ENCODE peak calls at places on chromosomes 2 and 18, in seven cellular contexts. L is GM23248, S is HCT116, V is SK-N-SH, H is PC-3, F is OCI-LY7, B is neural progenitor cell. G is an unnamed sample.

GRCh38 chr2:80610108-80610507 is 305.6 kb upstream of the LRRTM1 start:
- DNase-seq in L (no peak), S (no peak), V (no peak), H (no peak), F (no peak), B (no peak), G (no peak)

GRCh38 chr2:62817995-62818713 is 112.6 kb downstream of the EHBP1 start:
- DNase-seq in L (peak), S (no peak), V (no peak), H (peak), F (no peak), B (no peak), G (no peak)

GRCh38 chr2:4715065-4715464 is 977.1 kb upstream of the SOX11 start:
- DNase-seq in L (no peak), S (no peak), V (no peak), H (no peak), F (peak), B (peak), G (peak)

GRCh38 chr2:46858697-46859080 is 56.9 kb downstream of the MCFD2 start:
- DNase-seq in L (peak), S (no peak), V (no peak), H (no peak), F (no peak), B (no peak), G (no peak)

GRCh38 chr2:234973008-234973407 is 21.2 kb downstream of the SH3BP4 start:
- DNase-seq in L (peak), S (no peak), V (no peak), H (no peak), F (no peak), B (no peak), G (no peak)

GRCh38 chr2:138037090-138037489 is 72.8 kb downstream of the HNMT start:
- DNase-seq in L (no peak), S (no peak), V (peak), H (no peak), F (no peak), B (no peak), G (no peak)

GRCh38 chr2:168246483-168247340 is 683 bp downstream of the STK39 start:
- DNase-seq in L (peak), S (no peak), V (peak), H (peak), F (peak), B (peak), G (peak)

GRCh38 chr2:168738057-168738456 is 64.4 kb upstream of the NOSTRIN start:
- DNase-seq in L (peak), S (no peak), V (no peak), H (no peak), F (no peak), B (no peak), G (no peak)

GRCh38 chr2:171712051-171712450 is 24.8 kb downstream of the DYNC1I2 start:
- DNase-seq in L (peak), S (no peak), V (no peak), H (peak), F (no peak), B (no peak), G (no peak)

GRCh38 chr2:98236935-98237334 is 109.3 kb upstream of the CNGA3 start:
- DNase-seq in L (no peak), S (no peak), V (no peak), H (no peak), F (no peak), B (no peak), G (peak)

GRCh38 chr18:76459687-76460350 is 35.2 kb downstream of the ZNF516 start:
- DNase-seq in L (peak), S (peak), V (no peak), H (peak), F (no peak), B (no peak), G (no peak)

GRCh38 chr2:23436346-23437099 is 51.5 kb downstream of the KLHL29 start:
- DNase-seq in L (peak), S (no peak), V (no peak), H (peak), F (no peak), B (no peak), G (peak)

GRCh38 chr2:1591978-1592907 is 152.1 kb downstream of the PXDN start:
- DNase-seq in L (peak), S (peak), V (peak), H (peak), F (peak), B (peak), G (peak)

GRCh38 chr2:108612153-108612513 is 77.9 kb downstream of the LIMS1 start:
- DNase-seq in L (no peak), S (no peak), V (no peak), H (no peak), F (peak), B (no peak), G (no peak)

GRCh38 chr18:34773961-34774754 is 64.1 kb downstream of the DTNA start:
- DNase-seq in L (peak), S (no peak), V (peak), H (peak), F (no peak), B (no peak), G (no peak)

GRCh38 chr2:129760669-129761068 is 218.8 kb upstream of the RAB6C start:
- DNase-seq in L (no peak), S (no peak), V (no peak), H (no peak), F (no peak), B (no peak), G (no peak)

GRCh38 chr2:10331702-10332401 is 29.1 kb downstream of the HPCAL1 start:
- DNase-seq in L (no peak), S (no peak), V (no peak), H (no peak), F (peak), B (no peak), G (no peak)

GRCh38 chr2:222972420-222972819 is 79.6 kb upstream of the KCNE4 start:
- DNase-seq in L (no peak), S (no peak), V (no peak), H (no peak), F (no peak), B (no peak), G (no peak)

GRCh38 chr2:115129502-115129901 is 687.1 kb downstream of the DPP10 start:
- DNase-seq in L (no peak), S (no peak), V (no peak), H (no peak), F (no peak), B (no peak), G (peak)

GRCh38 chr18:79851489-79851888 is 53.8 kb downstream of the KCNG2 start:
- DNase-seq in L (no peak), S (no peak), V (no peak), H (no peak), F (no peak), B (no peak), G (no peak)

GRCh38 chr18:627211-627610 is 30.2 kb upstream of the TYMS start:
- DNase-seq in L (peak), S (no peak), V (no peak), H (no peak), F (no peak), B (no peak), G (no peak)

GRCh38 chr2:127469974-127470373 is 51.7 kb downstream of the PROC start:
- DNase-seq in L (no peak), S (no peak), V (no peak), H (no peak), F (no peak), B (no peak), G (no peak)

GRCh38 chr18:30971338-30971956 is 71.1 kb downstream of the DSC3 start:
- DNase-seq in L (peak), S (peak), V (peak), H (peak), F (peak), B (peak), G (peak)

GRCh38 chr2:228615501-228615900 is 434.0 kb upstream of the SPHKAP start:
- DNase-seq in L (no peak), S (no peak), V (no peak), H (peak), F (no peak), B (no peak), G (no peak)

GRCh38 chr18:24656571-24656971 is 196.1 kb downstream of the HRH4 start:
- DNase-seq in L (peak), S (no peak), V (no peak), H (peak), F (no peak), B (no peak), G (no peak)

GRCh38 chr2:140797718-140798117 is 1333.1 kb downstream of the LRP1B start:
- DNase-seq in L (no peak), S (peak), V (no peak), H (peak), F (no peak), B (no peak), G (no peak)

GRCh38 chr2:33083671-33084387 is 137.1 kb downstream of the LTBP1 start:
- DNase-seq in L (no peak), S (no peak), V (no peak), H (no peak), F (peak), B (no peak), G (peak)

GRCh38 chr2:73444202-73444601 is 58.6 kb downstream of the ALMS1 start:
- DNase-seq in L (no peak), S (no peak), V (no peak), H (no peak), F (no peak), B (no peak), G (no peak)

GRCh38 chr2:241942416-241943208 is 73.1 kb downstream of the RTP5 start:
- DNase-seq in L (no peak), S (no peak), V (no peak), H (no peak), F (no peak), B (no peak), G (no peak)

GRCh38 chr2:109507217-109507616 is 106.5 kb downstream of the SEPTIN10 start:
- DNase-seq in L (no peak), S (no peak), V (no peak), H (no peak), F (no peak), B (no peak), G (no peak)

DNA sequence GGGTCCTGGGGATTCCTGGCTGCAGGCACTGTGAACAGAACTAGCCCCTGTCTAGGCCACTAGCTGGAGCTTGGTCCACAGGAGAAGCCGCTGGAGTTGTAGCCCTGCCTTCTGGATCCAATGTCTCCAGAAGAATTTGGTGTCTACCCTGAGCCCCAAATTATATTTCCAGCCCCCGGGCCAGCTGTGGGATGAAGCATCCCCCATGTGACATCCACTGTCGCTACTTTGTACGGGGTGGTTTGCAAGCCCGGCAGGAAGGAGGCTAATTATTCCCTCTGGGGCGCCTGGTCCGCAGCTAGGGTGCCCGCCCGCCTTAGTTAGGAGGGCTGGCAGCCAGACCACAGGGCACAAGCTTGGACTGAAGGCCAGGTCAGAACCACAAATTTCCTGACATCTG is 106.5 kb downstream of the SMAD7 start:
- DNase-seq in L (no peak), S (no peak), V (no peak), H (no peak), F (no peak), B (no peak), G (no peak)
- H3K4me2 ChIP-seq in L (no peak), S (no peak), V (no peak), H (no peak), F (no peak), B (no peak), G (no peak)

DNA sequence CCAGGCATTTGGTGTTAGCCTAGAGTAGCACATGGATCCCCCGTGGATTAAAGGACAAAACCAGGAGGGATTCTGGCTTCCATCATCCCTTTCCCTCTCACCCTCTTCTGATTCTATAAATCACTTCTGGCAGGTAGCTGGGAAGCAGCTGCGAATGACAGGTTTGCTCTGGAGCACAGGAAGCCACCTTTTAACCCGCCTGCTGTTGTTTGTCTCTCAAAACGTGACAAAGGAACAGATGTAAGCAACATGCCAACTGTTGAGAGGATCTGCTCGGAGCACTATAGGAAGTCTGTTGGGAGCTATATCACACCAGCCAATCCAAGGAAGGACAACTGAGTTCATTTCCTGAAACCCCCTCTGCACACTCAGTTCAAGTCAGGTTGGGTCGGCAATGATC is 101.9 kb downstream of the ACTR2 start:
- DNase-seq in L (no peak), S (no peak), V (no peak), H (no peak), F (no peak), B (no peak), G (peak)
- TF ChIP-seq EZH2phosphoT487 in L (no peak), S (no peak), V (no peak), H (no peak), F (no peak), B (no peak), G (no peak)

DNA sequence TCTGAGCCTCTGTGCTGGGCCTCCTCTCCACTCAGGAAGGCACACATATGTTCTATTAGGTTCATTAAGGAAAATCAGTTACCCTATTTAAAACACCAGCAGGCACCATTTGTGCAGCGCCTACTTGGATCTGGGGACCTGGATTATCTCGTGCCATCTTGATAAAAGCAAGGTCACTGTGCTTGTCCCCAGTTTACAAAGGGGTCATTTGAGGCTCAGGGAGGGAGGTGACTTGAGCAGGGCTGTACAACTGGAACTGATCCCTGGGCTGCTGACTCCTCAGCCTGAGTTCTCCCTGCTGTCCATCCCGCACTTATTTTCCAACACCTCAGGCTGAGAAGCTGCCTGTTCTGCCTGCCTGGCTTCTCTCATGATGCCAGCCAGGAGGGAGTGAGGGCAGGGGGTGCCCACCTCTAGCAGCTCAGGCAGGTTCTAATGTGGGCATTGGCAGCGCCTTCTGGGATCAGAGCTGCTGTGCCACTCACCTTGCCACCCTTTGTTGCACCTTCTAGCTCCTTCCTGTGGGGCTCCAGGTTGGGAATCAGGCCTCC is 120.3 kb downstream of the GLI2 start:
- DNase-seq in L (no peak), S (no peak), V (no peak), H (no peak), F (no peak), B (no peak), G (no peak)
- H3K4me2 ChIP-seq in L (no peak), S (no peak), V (no peak), H (no peak), F (no peak), B (no peak), G (no peak)

DNA sequence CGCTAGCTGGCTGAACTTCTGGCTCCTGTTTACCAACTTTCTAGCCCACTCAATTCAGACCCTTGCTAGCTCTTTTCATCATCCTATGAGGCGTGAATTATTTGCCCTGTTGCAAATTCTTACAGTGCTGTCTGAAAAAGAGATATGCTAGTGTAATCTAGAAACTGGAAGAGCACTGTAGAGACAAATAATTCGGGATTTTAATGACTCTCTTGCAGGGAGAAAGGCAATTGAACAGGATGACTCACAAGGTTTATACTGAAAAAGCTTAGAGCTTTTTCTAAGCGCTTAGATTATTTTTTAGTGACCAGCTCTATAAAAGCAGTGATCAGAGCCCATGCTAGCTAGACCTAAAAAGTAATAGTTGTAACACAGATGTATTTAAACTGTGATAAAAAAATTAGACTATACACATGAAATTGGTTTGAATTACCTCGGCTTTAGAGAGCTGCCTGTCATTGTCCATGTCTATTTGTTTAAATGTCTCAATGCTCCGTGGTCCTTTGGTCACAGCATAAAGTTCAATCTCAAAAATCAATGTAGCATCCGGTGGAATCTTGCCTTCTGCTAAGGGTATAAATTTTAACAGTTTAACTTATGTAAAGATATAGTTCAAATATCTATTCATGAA is 9.1 kb downstream of the FKBP7 start:
- DNase-seq in L (no peak), S (no peak), V (no peak), H (no peak), F (no peak), B (no peak), G (no peak)
- TF ChIP-seq EZH2phosphoT487 in L (no peak), S (no peak), V (no peak), H (no peak), F (no peak), B (no peak), G (no peak)

GRCh38 chr2:189165656-189166380 is 13.7 kb downstream of the COL5A2 start:
- DNase-seq in L (peak), S (no peak), V (no peak), H (no peak), F (no peak), B (no peak), G (no peak)

GRCh38 chr2:189163889-189164288 is 15.7 kb downstream of the COL5A2 start:
- DNase-seq in L (peak), S (no peak), V (no peak), H (peak), F (no peak), B (no peak), G (no peak)

GRCh38 chr2:189171956-189172609 is 7.5 kb downstream of the COL5A2 start:
- DNase-seq in L (no peak), S (no peak), V (no peak), H (peak), F (no peak), B (no peak), G (no peak)

GRCh38 chr2:189164732-189165131 is 14.8 kb downstream of the COL5A2 start:
- DNase-seq in L (peak), S (no peak), V (peak), H (peak), F (no peak), B (no peak), G (no peak)

DNA sequence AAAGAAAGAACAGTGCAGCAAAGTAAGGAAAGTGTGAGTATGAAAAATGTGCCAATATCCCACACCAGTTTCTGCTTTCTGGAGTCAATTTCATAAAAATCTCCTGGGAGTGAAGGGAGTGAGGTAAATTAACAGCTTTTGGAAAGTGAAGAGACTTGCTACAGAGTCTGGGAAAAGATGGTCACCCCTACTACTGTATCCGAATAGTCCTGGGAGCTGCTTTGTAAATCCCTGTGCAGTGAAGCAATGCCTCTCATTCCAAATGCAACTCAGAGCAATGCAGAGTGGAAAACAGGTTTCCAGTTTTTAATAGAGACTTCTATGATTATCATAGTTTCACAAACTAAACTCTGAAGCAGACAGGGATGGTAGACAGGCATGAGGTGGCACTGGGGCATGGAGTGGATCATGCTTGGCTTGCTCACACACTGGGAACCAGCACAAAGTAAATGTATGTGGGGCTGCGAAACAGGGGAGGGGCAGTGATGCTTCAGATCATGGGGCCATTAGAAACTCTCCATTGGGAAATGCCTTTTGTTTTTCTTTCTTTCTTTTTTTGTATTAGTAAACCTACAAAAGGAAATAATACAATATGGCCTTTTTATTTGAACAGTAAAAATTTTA is 10.6 kb downstream of the COL5A2 start:
- DNase-seq in L (peak), S (no peak), V (no peak), H (no peak), F (no peak), B (no peak), G (no peak)
- H3K4me2 ChIP-seq in L (peak), S (no peak), V (no peak), H (no peak), F (no peak), B (no peak), G (no peak)

GRCh38 chr2:74573747-74574562 is 19.4 kb downstream of the DOK1 start:
- DNase-seq in L (peak), S (no peak), V (no peak), H (peak), F (peak), B (no peak), G (no peak)

GRCh38 chr2:74571058-74571457 is 16.5 kb downstream of the DOK1 start:
- DNase-seq in L (no peak), S (no peak), V (no peak), H (no peak), F (peak), B (no peak), G (no peak)

GRCh38 chr2:74575320-74575719 is 20.8 kb downstream of the DOK1 start:
- DNase-seq in L (peak), S (no peak), V (no peak), H (no peak), F (no peak), B (no peak), G (no peak)

GRCh38 chr2:74569686-74570085 is 15.2 kb downstream of the DOK1 start:
- DNase-seq in L (no peak), S (no peak), V (no peak), H (no peak), F (no peak), B (no peak), G (no peak)

DNA sequence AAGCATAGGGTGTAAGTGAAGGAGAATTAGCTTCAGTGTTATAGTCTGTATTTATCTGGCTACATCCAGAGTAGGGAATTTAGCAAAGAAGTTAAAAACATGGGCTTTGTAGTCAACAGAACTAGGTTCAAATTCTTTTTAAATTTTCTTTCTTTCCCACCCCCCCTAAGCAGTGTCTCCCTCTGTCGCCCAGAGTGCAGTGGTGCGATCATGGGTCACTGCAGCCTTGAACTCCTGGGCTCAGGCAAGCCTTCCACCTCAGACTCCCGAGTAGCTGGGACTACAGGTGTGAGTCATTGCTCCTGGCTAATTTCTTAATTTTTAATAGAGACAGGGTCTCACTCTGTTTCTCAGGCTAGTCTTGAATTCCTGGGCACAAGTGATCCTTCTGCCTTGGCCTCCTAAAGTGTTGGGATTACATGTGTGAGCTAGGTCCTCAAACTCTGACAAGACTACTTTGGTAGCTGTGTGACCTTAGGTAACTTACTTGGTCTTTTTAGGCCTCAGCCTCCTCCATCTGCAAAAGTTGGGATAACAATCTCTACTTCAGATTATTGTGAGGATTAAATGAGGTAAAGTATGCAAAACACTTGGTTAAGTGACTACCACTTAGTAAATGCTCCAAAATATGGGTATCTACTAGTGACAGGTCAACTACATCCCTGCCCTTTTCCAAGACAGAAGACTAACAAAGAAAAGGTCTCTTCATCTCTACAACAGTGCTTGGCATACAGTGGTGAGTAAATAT is 17.8 kb downstream of the DOK1 start:
- DNase-seq in L (no peak), S (no peak), V (no peak), H (no peak), F (no peak), B (no peak), G (peak)
- TF ChIP-seq EZH2phosphoT487 in L (no peak), S (no peak), V (no peak), H (no peak), F (no peak), B (no peak), G (no peak)